ENCODE peak calls at places on chromosome 18, in nine cellular contexts. One of them, this sample, is unnamed.

GRCh38 chr18:33282709-33283333 is 157.7 kb downstream of the CCDC178 start:
- DNase-seq in heart right ventricle: no peak
- DNase-seq in cardiac fibroblast: no peak
- DNase-seq in stimulated activated CD8-positive, alpha-beta memory T cell treated with anti-CD3 and anti-CD28 coated beads, Interleukin-12 subunit alpha, Interleukin-12 subunit beta, amount 100 ng/mL, for 1 hour: no peak
- DNase-seq in GM12891: no peak
- DNase-seq in NAMALWA: no peak
- DNase-seq in NCI-H2081 treated with DMSO at 0.1 percent for 48 hours: no peak
- DNase-seq in lung microvascular endothelial cell: no peak
- DNase-seq in AG10803: no peak
- DNase-seq in this sample: no peak

GRCh38 chr18:43563780-43564179 is 286.5 kb upstream of the SYT4 start:
- DNase-seq in GM12891: no peak
- DNase-seq in lung microvascular endothelial cell: peak; percentile 71
- DNase-seq in NAMALWA: peak; percentile 49
- DNase-seq in cardiac fibroblast: peak; percentile 59
- DNase-seq in NCI-H2081 treated with DMSO at 0.1 percent for 48 hours: no peak
- DNase-seq in stimulated activated CD8-positive, alpha-beta memory T cell treated with anti-CD3 and anti-CD28 coated beads, Interleukin-12 subunit alpha, Interleukin-12 subunit beta, amount 100 ng/mL, for 1 hour: no peak
- DNase-seq in AG10803: peak; percentile 20
- DNase-seq in heart right ventricle: no peak
- DNase-seq in this sample: no peak

GRCh38 chr18:45403341-45404049 is 211.8 kb upstream of the SLC14A2 start:
- DNase-seq in NAMALWA: no peak
- DNase-seq in cardiac fibroblast: no peak
- DNase-seq in stimulated activated CD8-positive, alpha-beta memory T cell treated with anti-CD3 and anti-CD28 coated beads, Interleukin-12 subunit alpha, Interleukin-12 subunit beta, amount 100 ng/mL, for 1 hour: no peak
- DNase-seq in AG10803: no peak
- DNase-seq in heart right ventricle: no peak
- DNase-seq in lung microvascular endothelial cell: no peak
- DNase-seq in NCI-H2081 treated with DMSO at 0.1 percent for 48 hours: no peak
- DNase-seq in GM12891: no peak
- DNase-seq in this sample: no peak

GRCh38 chr18:77155031-77155430 is 22.4 kb upstream of the MBP start:
- DNase-seq in NAMALWA: no peak
- DNase-seq in cardiac fibroblast: no peak
- DNase-seq in lung microvascular endothelial cell: no peak
- DNase-seq in NCI-H2081 treated with DMSO at 0.1 percent for 48 hours: no peak
- DNase-seq in GM12891: no peak
- DNase-seq in AG10803: no peak
- DNase-seq in stimulated activated CD8-positive, alpha-beta memory T cell treated with anti-CD3 and anti-CD28 coated beads, Interleukin-12 subunit alpha, Interleukin-12 subunit beta, amount 100 ng/mL, for 1 hour: no peak
- DNase-seq in heart right ventricle: no peak
- DNase-seq in this sample: no peak

GRCh38 chr18:12362473-12363174 is 14.4 kb downstream of the AFG3L2 start:
- DNase-seq in cardiac fibroblast: no peak
- DNase-seq in NAMALWA: no peak
- DNase-seq in AG10803: no peak
- DNase-seq in GM12891: no peak
- DNase-seq in stimulated activated CD8-positive, alpha-beta memory T cell treated with anti-CD3 and anti-CD28 coated beads, Interleukin-12 subunit alpha, Interleukin-12 subunit beta, amount 100 ng/mL, for 1 hour: no peak
- DNase-seq in heart right ventricle: no peak
- DNase-seq in lung microvascular endothelial cell: no peak
- DNase-seq in NCI-H2081 treated with DMSO at 0.1 percent for 48 hours: no peak
- DNase-seq in this sample: no peak

GRCh38 chr18:23142285-23142929 is 7.1 kb downstream of the CABLES1 start:
- DNase-seq in GM12891: no peak
- DNase-seq in cardiac fibroblast: no peak
- DNase-seq in NAMALWA: no peak
- DNase-seq in lung microvascular endothelial cell: no peak
- DNase-seq in NCI-H2081 treated with DMSO at 0.1 percent for 48 hours: no peak
- DNase-seq in AG10803: no peak
- DNase-seq in stimulated activated CD8-positive, alpha-beta memory T cell treated with anti-CD3 and anti-CD28 coated beads, Interleukin-12 subunit alpha, Interleukin-12 subunit beta, amount 100 ng/mL, for 1 hour: no peak
- DNase-seq in heart right ventricle: no peak
- DNase-seq in this sample: no peak

GRCh38 chr18:3907955-3908354 is 458.0 kb downstream of the TGIF1 start:
- DNase-seq in cardiac fibroblast: no peak
- DNase-seq in lung microvascular endothelial cell: no peak
- DNase-seq in heart right ventricle: no peak
- DNase-seq in NAMALWA: no peak
- DNase-seq in stimulated activated CD8-positive, alpha-beta memory T cell treated with anti-CD3 and anti-CD28 coated beads, Interleukin-12 subunit alpha, Interleukin-12 subunit beta, amount 100 ng/mL, for 1 hour: no peak
- DNase-seq in AG10803: no peak
- DNase-seq in NCI-H2081 treated with DMSO at 0.1 percent for 48 hours: no peak
- DNase-seq in GM12891: no peak
- DNase-seq in this sample: no peak

GRCh38 chr18:10482985-10483949 is 28.8 kb downstream of the APCDD1 start:
- DNase-seq in GM12891: no peak
- DNase-seq in heart right ventricle: no peak
- DNase-seq in NCI-H2081 treated with DMSO at 0.1 percent for 48 hours: no peak
- DNase-seq in AG10803: no peak
- DNase-seq in cardiac fibroblast: no peak
- DNase-seq in lung microvascular endothelial cell: no peak
- DNase-seq in NAMALWA: peak; percentile 62
- DNase-seq in stimulated activated CD8-positive, alpha-beta memory T cell treated with anti-CD3 and anti-CD28 coated beads, Interleukin-12 subunit alpha, Interleukin-12 subunit beta, amount 100 ng/mL, for 1 hour: no peak
- DNase-seq in this sample: peak; percentile 41

GRCh38 chr18:59189746-59190145 is 30.2 kb upstream of the GRP start:
- DNase-seq in NAMALWA: no peak
- DNase-seq in GM12891: no peak
- DNase-seq in AG10803: peak; percentile 34
- DNase-seq in lung microvascular endothelial cell: no peak
- DNase-seq in cardiac fibroblast: no peak
- DNase-seq in NCI-H2081 treated with DMSO at 0.1 percent for 48 hours: no peak
- DNase-seq in stimulated activated CD8-positive, alpha-beta memory T cell treated with anti-CD3 and anti-CD28 coated beads, Interleukin-12 subunit alpha, Interleukin-12 subunit beta, amount 100 ng/mL, for 1 hour: no peak
- DNase-seq in heart right ventricle: no peak
- DNase-seq in this sample: no peak

This sample was measured in GM19239.